ENCODE peak calls at places on chromosomes 12 and 14, in six cellular contexts. F is mesendoderm, A is H9, X is IMR-90, P is H1, I is mesenchymal stem cell. O is an unnamed sample.

GRCh38 chr14:104677506-104678332 is 11.7 kb upstream of the INF2 start:
- DNase-seq in F (peak), A (peak), X (peak), P (peak), I (peak), O (peak)

GRCh38 chr14:61197416-61197815 is 83.7 kb downstream of the TMEM30B start:
- DNase-seq in F (no peak), A (no peak), X (no peak), P (no peak), I (no peak), O (no peak)

GRCh38 chr14:67746927-67747326 is 45.2 kb downstream of the RDH12 start:
- DNase-seq in F (no peak), A (no peak), X (no peak), P (no peak), I (no peak), O (no peak)

GRCh38 chr12:10562306-10562933 is 51.0 kb downstream of the MAGOHB start:
- DNase-seq in F (peak), A (no peak), X (peak), P (no peak), I (peak), O (peak)

GRCh38 chr14:50520947-50521815 is 11.2 kb downstream of the MAP4K5 start:
- DNase-seq in F (no peak), A (no peak), X (peak), P (no peak), I (peak), O (no peak)

GRCh38 chr12:25960176-25960575 is 1.7 kb downstream of the RASSF8 start:
- DNase-seq in F (peak), A (no peak), X (peak), P (no peak), I (peak), O (no peak)

GRCh38 chr14:100684154-100684553 is 42.5 kb upstream of the DLK1 start:
- DNase-seq in F (no peak), A (no peak), X (no peak), P (no peak), I (no peak), O (no peak)

GRCh38 chr12:62466018-62466595 is 519 bp upstream of the MON2 start:
- DNase-seq in F (peak), A (peak), X (peak), P (peak), I (peak), O (no peak)

GRCh38 chr14:75831971-75832370 is 149.8 kb downstream of the TGFB3 start:
- DNase-seq in F (no peak), A (no peak), X (peak), P (no peak), I (peak), O (no peak)

GRCh38 chr12:33825986-33826602 is 196.2 kb upstream of the ALG10 start:
- DNase-seq in F (no peak), A (no peak), X (no peak), P (no peak), I (no peak), O (no peak)

GRCh38 chr12:75631809-75632208 is 120.4 kb upstream of the KRR1 start:
- DNase-seq in F (no peak), A (no peak), X (no peak), P (no peak), I (no peak), O (no peak)

GRCh38 chr12:92396647-92397258 is 251.1 kb upstream of the BTG1 start:
- DNase-seq in F (no peak), A (no peak), X (peak), P (no peak), I (peak), O (no peak)

GRCh38 chr14:36496346-36496745 is 23.7 kb downstream of the NKX2-1 start:
- DNase-seq in F (no peak), A (no peak), X (no peak), P (no peak), I (no peak), O (no peak)

GRCh38 chr12:67661311-67662011 is 12.9 kb downstream of the DYRK2 start:
- DNase-seq in F (peak), A (no peak), X (peak), P (no peak), I (peak), O (no peak)

GRCh38 chr12:76810690-76811434 is 46.9 kb downstream of the ZDHHC17 start:
- DNase-seq in F (peak), A (no peak), X (no peak), P (no peak), I (no peak), O (no peak)

GRCh38 chr12:131210506-131211278 is 257.0 kb downstream of the ADGRD1 start:
- DNase-seq in F (peak), A (peak), X (no peak), P (no peak), I (no peak), O (no peak)

GRCh38 chr14:59333668-59334067 is 131.5 kb downstream of the GPR135 start:
- DNase-seq in F (peak), A (no peak), X (peak), P (no peak), I (peak), O (no peak)

GRCh38 chr12:23376238-23376637 is 573.2 kb downstream of the SOX5 start:
- DNase-seq in F (peak), A (peak), X (no peak), P (peak), I (no peak), O (no peak)

GRCh38 chr12:77031745-77032144 is 33.6 kb downstream of the E2F7 start:
- DNase-seq in F (peak), A (no peak), X (peak), P (no peak), I (peak), O (no peak)

GRCh38 chr14:93100098-93100497 is 15.6 kb downstream of the ITPK1 start:
- DNase-seq in F (peak), A (no peak), X (no peak), P (no peak), I (no peak), O (no peak)

GRCh38 chr12:79681008-79681590 is 9.7 kb downstream of the PAWR start:
- DNase-seq in F (peak), A (no peak), X (peak), P (no peak), I (peak), O (no peak)

GRCh38 chr12:1796515-1797010 is 23.8 kb upstream of the LRTM2 start:
- DNase-seq in F (peak), A (peak), X (no peak), P (peak), I (no peak), O (no peak)

GRCh38 chr14:76775159-76775694 is 14.0 kb downstream of the VASH1 start:
- DNase-seq in F (no peak), A (peak), X (no peak), P (no peak), I (no peak), O (no peak)

GRCh38 chr14:79011920-79012204 is 841.7 kb downstream of the NRXN3 start:
- DNase-seq in F (no peak), A (no peak), X (no peak), P (no peak), I (no peak), O (no peak)

GRCh38 chr12:51898506-51898905 is 8.8 kb upstream of the ACVRL1 start:
- DNase-seq in F (no peak), A (no peak), X (no peak), P (no peak), I (no peak), O (no peak)

GRCh38 chr12:101086490-101086889 is 123.5 kb downstream of the SLC5A8 start:
- DNase-seq in F (peak), A (peak), X (peak), P (no peak), I (peak), O (no peak)

GRCh38 chr14:91344107-91344506 is 73.5 kb downstream of the CCDC88C start:
- DNase-seq in F (no peak), A (no peak), X (no peak), P (no peak), I (no peak), O (no peak)

GRCh38 chr12:1083888-1084262 is 92.9 kb downstream of the ERC1 start:
- DNase-seq in F (peak), A (no peak), X (peak), P (no peak), I (peak), O (no peak)

GRCh38 chr14:73237786-73238261 is 518 bp downstream of the PAPLN start:
- DNase-seq in F (peak), A (no peak), X (no peak), P (no peak), I (no peak), O (no peak)

GRCh38 chr14:61444215-61444768 is 122.9 kb downstream of the PRKCH start:
- DNase-seq in F (no peak), A (no peak), X (no peak), P (no peak), I (no peak), O (no peak)

GRCh38 chr14:91689608-91690007 is 42.3 kb downstream of the CATSPERB start:
- DNase-seq in F (no peak), A (no peak), X (no peak), P (no peak), I (no peak), O (no peak)

DNA sequence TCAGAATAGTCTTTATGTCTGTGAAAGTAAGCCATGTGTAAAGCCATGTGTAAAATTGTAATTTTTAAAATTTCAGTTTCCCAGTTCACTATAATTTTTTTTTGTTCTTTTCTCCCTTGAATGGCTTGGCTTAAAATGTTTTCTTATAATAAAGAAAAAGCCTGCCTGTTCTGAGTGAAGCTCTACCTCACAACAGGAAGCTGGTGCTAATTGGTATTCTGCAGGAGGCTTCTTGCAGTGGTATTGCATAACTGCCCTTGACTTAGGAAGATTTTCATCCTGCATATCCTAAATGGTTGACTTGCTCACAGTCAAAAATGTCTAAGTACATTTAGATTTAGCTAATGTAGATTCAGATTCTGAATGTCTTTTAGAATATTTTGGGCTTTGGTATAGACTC is 49.5 kb downstream of the ATP2A2 start:
- DNase-seq in F (peak), A (no peak), X (peak), P (no peak), I (peak), O (no peak)
- H2BK15ac ChIP-seq in F (no peak), A (no peak), X (no peak), P (no peak), I (no peak), O (no peak)

DNA sequence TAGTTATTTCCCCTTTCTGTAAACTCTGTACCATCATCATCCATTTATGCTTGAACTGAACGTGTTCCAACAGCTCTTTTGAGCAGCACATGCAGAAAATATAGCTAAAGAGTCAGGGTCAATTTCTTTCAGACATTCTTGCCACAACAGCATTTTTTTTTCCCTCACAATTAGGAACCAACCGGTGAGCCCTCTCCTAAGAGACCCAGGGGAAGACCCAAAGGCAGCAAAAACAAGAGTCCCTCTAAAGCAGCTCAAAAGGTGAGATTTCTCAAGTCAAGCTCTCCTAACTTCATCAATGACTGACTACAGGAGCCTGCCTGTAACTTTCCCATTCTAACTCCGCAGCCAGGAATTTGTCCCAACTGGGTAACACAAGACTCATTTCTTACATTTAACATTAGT is 3.5 kb downstream of the HMGA2 start:
- DNase-seq in F (peak), A (no peak), X (no peak), P (no peak), I (peak), O (no peak)
- H2BK15ac ChIP-seq in F (peak), A (no peak), X (peak), P (no peak), I (no peak), O (no peak)

DNA sequence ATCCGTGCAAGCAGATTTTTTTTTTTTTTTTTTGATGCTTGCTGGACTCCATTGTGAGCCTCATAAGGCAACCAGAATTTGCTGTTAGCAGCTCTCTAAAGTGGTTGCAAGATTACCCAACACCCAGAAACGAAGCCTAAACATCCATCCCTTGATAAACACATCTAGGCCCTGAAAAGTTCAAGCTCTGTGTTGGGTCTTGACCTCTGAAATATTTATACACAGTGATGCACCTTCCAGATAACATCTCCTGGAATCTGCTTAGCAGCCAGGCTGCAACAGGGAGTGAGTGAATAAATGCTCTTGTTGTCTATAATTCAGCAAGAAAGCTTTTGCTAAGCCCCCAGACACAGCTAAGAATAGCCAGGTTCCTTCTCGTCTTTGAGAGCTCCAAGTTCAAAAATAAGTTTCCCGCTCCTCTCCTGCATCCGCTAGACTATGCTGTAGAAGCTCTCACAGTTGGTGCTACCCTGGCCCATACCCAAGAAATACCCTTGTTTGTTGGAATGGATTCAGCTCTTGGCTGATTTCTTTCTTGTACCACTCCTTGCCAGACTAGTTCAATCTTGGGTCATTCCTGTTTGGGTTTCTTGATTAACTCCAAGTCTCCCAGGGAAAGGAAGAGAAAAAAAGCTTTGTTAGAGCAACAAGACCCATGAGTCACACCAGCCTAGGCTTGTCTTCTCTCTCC is 610.6 kb upstream of the TBX3 start:
- DNase-seq in F (no peak), A (no peak), X (peak), P (no peak), I (peak), O (no peak)
- H2BK15ac ChIP-seq in F (no peak), A (no peak), X (no peak), P (no peak), I (no peak), O (no peak)

GRCh38 chr14:71555654-71556559 is 376.3 kb upstream of the RGS6 start:
- DNase-seq in F (no peak), A (no peak), X (peak), P (no peak), I (peak), O (no peak)
- H2BK15ac ChIP-seq in F (no peak), A (no peak), X (no peak), P (no peak), I (peak), O (no peak)

DNA sequence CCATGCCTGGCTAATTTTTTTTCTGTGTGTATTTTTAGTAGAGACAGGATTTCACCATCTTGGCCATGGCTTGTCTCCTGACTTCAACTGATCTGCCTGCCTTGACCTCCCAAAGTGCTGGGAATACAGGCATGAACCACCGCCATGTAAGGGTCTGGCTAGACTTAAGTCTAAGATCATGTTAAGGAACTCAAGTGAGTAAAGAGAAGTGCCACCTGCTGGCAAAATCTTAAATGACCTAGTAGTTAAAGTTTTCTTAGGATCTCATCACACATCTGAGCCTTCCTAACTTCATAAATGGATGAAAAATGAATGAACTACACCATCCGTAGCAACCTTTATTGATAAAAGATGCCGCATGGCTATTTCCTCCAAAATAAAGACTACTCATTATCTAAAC is 1.7 kb upstream of the C12orf56 start:
- DNase-seq in F (peak), A (no peak), X (peak), P (no peak), I (peak), O (no peak)
- H2BK15ac ChIP-seq in F (no peak), A (no peak), X (no peak), P (no peak), I (no peak), O (no peak)

GRCh38 chr14:72013606-72014129 is 81.4 kb downstream of the RGS6 start:
- DNase-seq in F (no peak), A (no peak), X (no peak), P (no peak), I (no peak), O (no peak)

GRCh38 chr14:72017290-72017689 is 85.1 kb downstream of the RGS6 start:
- DNase-seq in F (no peak), A (no peak), X (no peak), P (no peak), I (no peak), O (no peak)
- H2BK15ac ChIP-seq in F (no peak), A (no peak), X (no peak), P (no peak), I (no peak), O (no peak)

O was measured in neuronal stem cell.